ENCODE peak calls at places on chromosome 16, in ten cellular contexts. B is H1, D is Peyer's patch, T is pancreas, F is cardiac muscle cell, A is upper lobe of right lung, Z is uterus, H is kidney epithelial cell, G is HCT116, C is lower lobe of right lung. S is an unnamed sample. For H3K36me3, the result is how much of the 10 kb centered on the place peaks cover.

GRCh38 chr16:22728167-22728836 is 85.7 kb upstream of the HS3ST2 start:
- DNase-seq in B (no peak), D (no peak), T (no peak), F (no peak), A (no peak), Z (no peak), H (no peak), G (no peak), C (no peak), S (no peak)

GRCh38 chr16:89442990-89443726 is 47.2 kb downstream of the ANKRD11 start:
- DNase-seq in B (no peak), D (peak), T (no peak), F (peak), A (no peak), Z (peak), H (peak), G (peak), C (no peak), S (no peak)

GRCh38 chr16:56871172-56871593 is 6.2 kb downstream of the SLC12A3 start:
- DNase-seq in B (no peak), D (peak), T (no peak), F (peak), A (no peak), Z (no peak), H (no peak), G (no peak), C (no peak), S (no peak)

GRCh38 chr16:57446530-57447141 is 549 bp downstream of the CIAPIN1 start:
- DNase-seq in B (no peak), D (peak), T (no peak), F (peak), A (no peak), Z (no peak), H (no peak), G (no peak), C (no peak), S (peak)

GRCh38 chr16:17526956-17527355 is 56.2 kb upstream of the XYLT1 start:
- DNase-seq in B (no peak), D (no peak), T (no peak), F (no peak), A (no peak), Z (no peak), H (no peak), G (no peak), C (no peak), S (no peak)

GRCh38 chr16:88925540-88925887 is 51.5 kb downstream of the CBFA2T3 start:
- DNase-seq in B (no peak), D (no peak), T (no peak), F (no peak), A (no peak), Z (no peak), H (no peak), G (no peak), C (no peak), S (no peak)

GRCh38 chr16:76729525-76729924 is 452.3 kb downstream of the CNTNAP4 start:
- DNase-seq in B (no peak), D (no peak), T (no peak), F (no peak), A (no peak), Z (no peak), H (peak), G (no peak), C (no peak), S (no peak)

GRCh38 chr16:2473425-2473926 is 1.5 kb upstream of the TBC1D24 start:
- DNase-seq in B (no peak), D (no peak), T (peak), F (no peak), A (no peak), Z (no peak), H (no peak), G (no peak), C (no peak), S (no peak)

GRCh38 chr16:84603115-84603816 is 14.6 kb downstream of the COTL1 start:
- DNase-seq in B (no peak), D (peak), T (no peak), F (peak), A (peak), Z (peak), H (peak), G (peak), C (peak), S (peak)

GRCh38 chr16:75238132-75238852 is 13.1 kb downstream of the BCAR1 start:
- DNase-seq in B (no peak), D (no peak), T (peak), F (peak), A (peak), Z (peak), H (no peak), G (no peak), C (peak), S (peak)

GRCh38 chr16:48895142-48895541 is 285.2 kb upstream of the N4BP1 start:
- DNase-seq in B (no peak), D (no peak), T (no peak), F (no peak), A (no peak), Z (no peak), H (no peak), G (no peak), C (no peak), S (no peak)

GRCh38 chr16:56246051-56246817 is 54.9 kb downstream of the GNAO1 start:
- DNase-seq in B (peak), D (no peak), T (no peak), F (no peak), A (no peak), Z (no peak), H (peak), G (no peak), C (no peak), S (no peak)

GRCh38 chr16:69240336-69240735 is 53.4 kb downstream of the SNTB2 start:
- DNase-seq in B (no peak), D (no peak), T (no peak), F (no peak), A (no peak), Z (no peak), H (no peak), G (no peak), C (no peak), S (no peak)

GRCh38 chr16:57534337-57534880 is 2.0 kb downstream of the CCDC102A start:
- DNase-seq in B (no peak), D (peak), T (no peak), F (no peak), A (peak), Z (peak), H (no peak), G (no peak), C (peak), S (no peak)

GRCh38 chr16:77833906-77834599 is 45.7 kb downstream of the VAT1L start:
- DNase-seq in B (peak), D (no peak), T (no peak), F (peak), A (no peak), Z (no peak), H (peak), G (no peak), C (no peak), S (no peak)

GRCh38 chr16:11619327-11619851 is 32.7 kb upstream of the LITAF start:
- DNase-seq in B (no peak), D (peak), T (no peak), F (no peak), A (no peak), Z (no peak), H (no peak), G (no peak), C (no peak), S (no peak)

GRCh38 chr16:22189473-22190168 is 16.5 kb upstream of the EEF2K start:
- DNase-seq in B (no peak), D (peak), T (peak), F (peak), A (peak), Z (peak), H (no peak), G (no peak), C (peak), S (peak)

GRCh38 chr16:85520853-85521736 is 92.0 kb upstream of the GSE1 start:
- DNase-seq in B (no peak), D (peak), T (peak), F (no peak), A (peak), Z (no peak), H (no peak), G (peak), C (peak), S (no peak)

GRCh38 chr16:17037499-17037898 is 433.3 kb downstream of the XYLT1 start:
- DNase-seq in B (no peak), D (no peak), T (no peak), F (no peak), A (no peak), Z (no peak), H (no peak), G (no peak), C (no peak), S (no peak)

GRCh38 chr16:383326-384020 is 1.7 kb upstream of the PGAP6 start:
- DNase-seq in B (peak), D (peak), T (peak), F (no peak), A (no peak), Z (no peak), H (peak), G (peak), C (peak), S (no peak)

GRCh38 chr16:66507731-66508239 is 42.1 kb downstream of the TK2 start:
- DNase-seq in B (no peak), D (peak), T (no peak), F (no peak), A (no peak), Z (peak), H (no peak), G (no peak), C (no peak), S (no peak)

GRCh38 chr16:67149276-67150057 is 1.3 kb downstream of the B3GNT9 start:
- DNase-seq in B (no peak), D (no peak), T (peak), F (no peak), A (no peak), Z (no peak), H (no peak), G (no peak), C (no peak), S (no peak)

GRCh38 chr16:83095926-83096692 is 469.3 kb downstream of the CDH13 start:
- DNase-seq in B (no peak), D (peak), T (no peak), F (no peak), A (no peak), Z (no peak), H (no peak), G (no peak), C (no peak), S (no peak)

GRCh38 chr16:4599037-4599436 is 15.7 kb downstream of the UBALD1 start:
- DNase-seq in B (no peak), D (no peak), T (no peak), F (no peak), A (no peak), Z (no peak), H (no peak), G (no peak), C (no peak), S (no peak)

GRCh38 chr16:89365044-89365467 is 125.3 kb downstream of the ANKRD11 start:
- DNase-seq in B (no peak), D (no peak), T (no peak), F (peak), A (no peak), Z (no peak), H (no peak), G (no peak), C (no peak), S (no peak)

GRCh38 chr16:86495756-86496261 is 14.5 kb upstream of the FOXF1 start:
- DNase-seq in B (no peak), D (no peak), T (no peak), F (no peak), A (no peak), Z (no peak), H (no peak), G (no peak), C (no peak), S (no peak)

GRCh38 chr16:14576532-14576931 is 53.5 kb downstream of the PARN start:
- DNase-seq in B (no peak), D (no peak), T (no peak), F (no peak), A (no peak), Z (no peak), H (no peak), G (no peak), C (no peak), S (no peak)

GRCh38 chr16:14576069-14576468 is 54.0 kb downstream of the PARN start:
- DNase-seq in B (no peak), D (no peak), T (no peak), F (no peak), A (no peak), Z (no peak), H (no peak), G (no peak), C (no peak), S (no peak)

DNA sequence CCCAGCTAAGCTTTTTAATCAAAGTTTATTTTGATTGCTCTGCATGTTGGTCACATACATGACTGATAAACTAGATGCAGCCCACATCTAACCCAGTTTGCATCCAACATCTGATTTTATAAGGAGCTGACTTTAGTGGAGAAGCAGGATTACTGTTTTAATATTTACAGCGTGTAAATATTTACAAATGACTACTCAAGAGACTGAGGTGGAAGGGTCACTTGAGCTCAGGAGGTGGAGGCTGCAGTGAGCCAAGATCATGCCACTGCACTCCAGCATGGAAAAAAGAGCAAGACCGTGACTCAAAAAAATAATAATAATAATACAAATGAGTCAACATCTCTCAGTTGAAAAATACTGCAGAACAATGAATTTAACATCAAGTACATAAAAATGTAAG is 50.8 kb downstream of the PARN start:
- DNase-seq in B (no peak), D (no peak), T (no peak), F (no peak), A (no peak), Z (no peak), H (no peak), G (no peak), C (no peak), S (no peak)
- H3K36me3 ChIP-seq in B (half or more), D (half or more), T (under half), F (half or more), A (half or more), Z (under half), H (under half), G (under half), C (half or more), S (half or more)

DNA sequence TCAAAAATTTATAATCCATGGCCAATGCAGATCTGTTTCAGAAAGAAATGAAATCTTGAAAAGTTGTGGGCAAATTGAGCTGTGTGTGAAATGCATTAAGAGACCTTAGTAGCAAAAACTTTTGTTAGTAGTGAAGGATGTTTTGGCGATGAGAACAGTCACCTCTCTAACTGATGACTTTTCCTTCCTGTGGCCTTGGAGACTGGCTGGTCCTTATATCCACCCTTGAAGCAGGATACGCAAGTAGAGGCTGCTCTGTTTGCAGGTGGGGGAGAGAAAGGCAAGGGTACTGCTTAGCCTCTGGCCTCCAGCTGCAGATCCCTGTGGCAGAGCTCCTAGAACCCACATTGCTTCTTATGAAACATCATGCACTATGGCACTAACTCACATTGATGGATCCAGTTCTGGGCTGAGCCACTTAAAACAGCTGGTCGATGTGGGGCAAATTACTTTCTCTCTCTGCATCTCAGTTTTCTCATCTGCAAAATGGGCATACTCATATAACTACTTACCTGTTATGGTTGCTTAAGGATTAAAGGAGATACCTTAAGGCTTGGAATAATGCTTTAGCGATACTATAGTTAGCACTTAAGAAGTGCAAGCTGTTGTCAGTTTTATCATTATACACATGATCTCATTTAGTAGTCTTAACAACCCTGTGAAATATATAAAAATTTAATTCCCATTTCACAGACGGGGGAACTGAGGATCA is 89.2 kb downstream of the SDR42E1 start:
- DNase-seq in B (no peak), D (peak), T (no peak), F (no peak), A (no peak), Z (no peak), H (no peak), G (no peak), C (no peak), S (no peak)
- TF ChIP-seq CTCF in B (no peak), D (no peak), T (no peak), F (no peak), A (no peak), Z (no peak), H (no peak), G (no peak), C (no peak), S (no peak)

GRCh38 chr16:73306901-73307413 is 259.0 kb upstream of the ZFHX3 start:
- DNase-seq in B (no peak), D (no peak), T (no peak), F (no peak), A (no peak), Z (no peak), H (no peak), G (no peak), C (no peak), S (no peak)
- H3K4me3 ChIP-seq in B (no peak), D (no peak), T (no peak), F (no peak), A (no peak), Z (no peak), H (no peak), G (no peak), C (no peak), S (no peak)

GRCh38 chr16:47611042-47611441 is 149.9 kb downstream of the PHKB start:
- DNase-seq in B (no peak), D (no peak), T (no peak), F (no peak), A (no peak), Z (no peak), H (no peak), G (no peak), C (no peak), S (no peak)
- H3K36me3 ChIP-seq in B (under half), D (under half), T (under half), F (under half), A (under half), Z (under half), H (under half), G (under half), C (under half), S (under half)